ENCODE peak calls at places on chromosomes 4 and X, in four cellular contexts. One of them, this sample, is unnamed.

GRCh38 chr4:85565761-85566480 is 91.0 kb downstream of the ARHGAP24 start:
- DNase-seq in K562: no peak
- DNase-seq in GM12878: peak; percentile 32
- DNase-seq in HL-60: no peak
- DNase-seq in this sample: no peak

GRCh38 chrX:111164728-111165127 is 68.7 kb downstream of the PAK3 start:
- DNase-seq in K562: no peak
- DNase-seq in GM12878: no peak
- DNase-seq in HL-60: no peak
- DNase-seq in this sample: no peak

GRCh38 chr4:53659112-53659511 is 67.8 kb upstream of the LNX1 start:
- DNase-seq in K562: no peak
- DNase-seq in HL-60: no peak
- DNase-seq in GM12878: no peak
- DNase-seq in this sample: no peak

GRCh38 chr4:84277923-84278322 is 221.2 kb downstream of the NKX6-1 start:
- DNase-seq in HL-60: no peak
- DNase-seq in K562: no peak
- DNase-seq in GM12878: no peak
- DNase-seq in this sample: no peak

GRCh38 chrX:110286126-110286525 is 31.8 kb downstream of the AMMECR1 start:
- DNase-seq in GM12878: no peak
- DNase-seq in HL-60: no peak
- DNase-seq in K562: no peak
- DNase-seq in this sample: no peak

GRCh38 chr4:56958111-56958517 is 19.3 kb downstream of the NOA1 start:
- DNase-seq in GM12878: no peak
- DNase-seq in HL-60: peak; percentile 96
- DNase-seq in K562: no peak
- DNase-seq in this sample: no peak

GRCh38 chrX:53356186-53356585 is 66.3 kb downstream of the SMC1A start:
- DNase-seq in HL-60: no peak
- DNase-seq in GM12878: no peak
- DNase-seq in K562: peak; percentile 69
- DNase-seq in this sample: no peak

GRCh38 chr4:13546374-13546854 is 2.1 kb upstream of the NKX3-2 start:
- DNase-seq in K562: no peak
- DNase-seq in GM12878: no peak
- DNase-seq in HL-60: no peak
- DNase-seq in this sample: no peak

GRCh38 chr4:147773261-147774184 is 41.6 kb downstream of the ARHGAP10 start:
- DNase-seq in GM12878: no peak
- DNase-seq in HL-60: no peak
- DNase-seq in K562: no peak
- DNase-seq in this sample: no peak

GRCh38 chr4:177283167-177283566 is 26.5 kb upstream of the NEIL3 start:
- DNase-seq in HL-60: no peak
- DNase-seq in K562: no peak
- DNase-seq in GM12878: no peak
- DNase-seq in this sample: no peak

GRCh38 chr4:73021634-73022033 is 47.9 kb downstream of the COX18 start:
- DNase-seq in K562: peak; percentile 18
- DNase-seq in GM12878: no peak
- DNase-seq in HL-60: peak; percentile 42
- DNase-seq in this sample: peak; percentile 26

GRCh38 chrX:84729809-84730208 is 227.6 kb upstream of the HDX start:
- DNase-seq in GM12878: peak; percentile 5
- DNase-seq in K562: peak; percentile 15
- DNase-seq in HL-60: peak; percentile 19
- DNase-seq in this sample: peak; percentile 1

GRCh38 chr4:35818520-35818919 is 425.8 kb downstream of the ARAP2 start:
- DNase-seq in HL-60: no peak
- DNase-seq in GM12878: no peak
- DNase-seq in K562: no peak
- DNase-seq in this sample: no peak

GRCh38 chr4:32189130-32189529 is 1469.0 kb downstream of the PCDH7 start:
- DNase-seq in GM12878: no peak
- DNase-seq in HL-60: no peak
- DNase-seq in K562: no peak
- DNase-seq in this sample: no peak

GRCh38 chr4:138405439-138405838 is 163.3 kb upstream of the SLC7A11 start:
- DNase-seq in GM12878: peak; percentile 46
- DNase-seq in K562: no peak
- DNase-seq in HL-60: peak; percentile 31
- DNase-seq in this sample: no peak

GRCh38 chrX:920234-920799 is 289.7 kb downstream of the SHOX start:
- DNase-seq in GM12878: no peak
- DNase-seq in K562: no peak
- DNase-seq in HL-60: no peak
- DNase-seq in this sample: no peak

GRCh38 chr4:181030961-181031360 is 1212.2 kb upstream of the TENM3 start:
- DNase-seq in GM12878: no peak
- DNase-seq in HL-60: no peak
- DNase-seq in K562: no peak
- DNase-seq in this sample: no peak

GRCh38 chr4:41531561-41532245 is 6.3 kb upstream of the LIMCH1 start:
- DNase-seq in GM12878: no peak
- DNase-seq in HL-60: no peak
- DNase-seq in K562: no peak
- DNase-seq in this sample: no peak

GRCh38 chr4:9893329-9894108 is 112.1 kb downstream of the DRD5 start:
- DNase-seq in K562: no peak
- DNase-seq in GM12878: no peak
- DNase-seq in HL-60: no peak
- DNase-seq in this sample: no peak

GRCh38 chr4:87121332-87122065 is 98.9 kb downstream of the KLHL8 start:
- DNase-seq in GM12878: no peak
- DNase-seq in HL-60: no peak
- DNase-seq in K562: no peak
- DNase-seq in this sample: no peak

GRCh38 chr4:78693777-78694456 is 82.2 kb upstream of the BMP2K start:
- DNase-seq in GM12878: no peak
- DNase-seq in K562: no peak
- DNase-seq in HL-60: peak; percentile 16
- DNase-seq in this sample: no peak

GRCh38 chr4:81723927-81724587 is 252.3 kb upstream of the RASGEF1B start:
- DNase-seq in GM12878: no peak
- DNase-seq in K562: no peak
- DNase-seq in HL-60: no peak
- DNase-seq in this sample: no peak

GRCh38 chr4:81722229-81722900 is 250.7 kb upstream of the RASGEF1B start:
- DNase-seq in K562: no peak
- DNase-seq in HL-60: no peak
- DNase-seq in GM12878: no peak
- DNase-seq in this sample: no peak

GRCh38 chr4:81723044-81723884 is 251.6 kb upstream of the RASGEF1B start:
- DNase-seq in GM12878: no peak
- DNase-seq in K562: no peak
- DNase-seq in HL-60: no peak
- DNase-seq in this sample: no peak

DNA sequence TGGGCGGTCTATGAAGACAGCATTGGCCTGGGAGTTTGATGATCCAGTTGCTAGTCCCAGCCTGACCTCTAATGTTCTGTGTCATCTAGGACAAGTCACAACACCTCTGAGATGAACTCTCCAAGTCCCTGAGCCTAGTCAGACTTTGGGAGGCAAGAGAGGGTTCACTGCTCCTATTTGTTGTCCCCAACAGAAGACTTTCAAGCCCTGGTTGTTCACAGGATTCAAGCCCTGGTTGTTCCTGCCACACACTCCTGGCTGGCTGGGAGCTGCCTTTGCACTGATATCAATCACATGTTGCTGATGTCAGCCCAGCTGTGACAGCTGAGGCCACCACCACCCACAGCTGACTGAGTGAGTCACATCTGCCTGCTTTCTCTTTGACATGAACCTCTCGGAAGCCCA is 253.2 kb upstream of the RASGEF1B start:
- DNase-seq in GM12878: peak; percentile 3
- DNase-seq in K562: no peak
- DNase-seq in HL-60: no peak
- DNase-seq in this sample: no peak
- TF ChIP-seq SPI1 in GM12878: no peak
- TF ChIP-seq SPI1 in K562: no peak
- TF ChIP-seq SPI1 in HL-60: no peak
- TF ChIP-seq SPI1 in this sample: no peak

GRCh38 chrX:131068945-131069719 is 11.0 kb downstream of the ARHGAP36 start:
- DNase-seq in HL-60: peak; percentile 8
- DNase-seq in K562: peak; percentile 51
- DNase-seq in GM12878: no peak
- DNase-seq in this sample: peak; percentile 20
- TF ChIP-seq SPI1 in HL-60: no peak
- TF ChIP-seq SPI1 in K562: no peak
- TF ChIP-seq SPI1 in GM12878: no peak
- TF ChIP-seq SPI1 in this sample: no peak

GRCh38 chr4:143251781-143252180 is 67.1 kb downstream of the USP38 start:
- DNase-seq in HL-60: no peak
- DNase-seq in K562: no peak
- DNase-seq in GM12878: no peak
- DNase-seq in this sample: no peak
- TF ChIP-seq SPI1 in HL-60: no peak
- TF ChIP-seq SPI1 in K562: no peak
- TF ChIP-seq SPI1 in GM12878: no peak
- TF ChIP-seq SPI1 in this sample: no peak

GRCh38 chr4:75710246-75710645 is 14.1 kb upstream of the USO1 start:
- DNase-seq in K562: no peak
- DNase-seq in HL-60: no peak
- DNase-seq in GM12878: no peak
- DNase-seq in this sample: no peak

GRCh38 chr4:75702919-75703411 is 21.4 kb upstream of the USO1 start:
- DNase-seq in GM12878: no peak
- DNase-seq in HL-60: no peak
- DNase-seq in K562: no peak
- DNase-seq in this sample: no peak

GRCh38 chr4:75705198-75705712 is 19.1 kb upstream of the USO1 start:
- DNase-seq in HL-60: no peak
- DNase-seq in K562: no peak
- DNase-seq in GM12878: no peak
- DNase-seq in this sample: no peak

GRCh38 chr4:75708218-75708691 is 16.1 kb upstream of the USO1 start:
- DNase-seq in K562: no peak
- DNase-seq in GM12878: no peak
- DNase-seq in HL-60: peak; percentile 31
- DNase-seq in this sample: no peak
- TF ChIP-seq SPI1 in K562: no peak
- TF ChIP-seq SPI1 in GM12878: no peak
- TF ChIP-seq SPI1 in HL-60: no peak
- TF ChIP-seq SPI1 in this sample: no peak

DNA sequence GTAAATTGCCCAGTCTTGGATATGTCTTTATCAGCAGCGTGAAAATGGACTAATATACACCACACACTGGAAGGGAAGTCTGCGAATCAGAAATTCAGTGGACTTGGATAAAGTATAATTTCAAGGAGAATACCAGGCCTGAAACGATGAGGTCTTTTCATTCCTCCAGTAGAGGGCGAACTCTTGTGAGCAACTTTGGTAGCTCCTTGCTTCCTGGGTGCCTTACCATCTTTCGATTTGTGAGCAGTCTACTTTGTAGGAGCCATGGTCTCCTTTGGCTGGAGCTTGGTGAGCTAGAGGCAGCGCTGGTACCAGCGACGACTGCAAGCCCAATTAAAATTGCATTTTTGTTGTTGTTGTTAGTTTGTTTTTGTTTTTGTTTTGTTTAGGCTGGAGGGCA is 791.9 kb downstream of the FAT4 start:
- DNase-seq in HL-60: peak; percentile 2
- DNase-seq in GM12878: no peak
- DNase-seq in K562: peak; percentile 3
- DNase-seq in this sample: no peak
- TF ChIP-seq SPI1 in HL-60: no peak
- TF ChIP-seq SPI1 in GM12878: no peak
- TF ChIP-seq SPI1 in K562: no peak
- TF ChIP-seq SPI1 in this sample: no peak